ENCODE peak calls at places on chromosomes 1 and 21, in six cellular contexts. One of them, this sample, is unnamed.

GRCh38 chr1:34806396-34806795 is 13.6 kb downstream of the GJA4 start:
- DNase-seq in HEK293T: no peak
- DNase-seq in HCT116: no peak
- DNase-seq in GM12878: no peak
- DNase-seq in K562: peak
- DNase-seq in H1: no peak
- DNase-seq in this sample: no peak

GRCh38 chr1:150567717-150568561 is 11.5 kb downstream of the MCL1 start:
- DNase-seq in HEK293T: peak
- DNase-seq in HCT116: no peak
- DNase-seq in GM12878: no peak
- DNase-seq in K562: peak
- DNase-seq in H1: peak
- DNase-seq in this sample: peak

GRCh38 chr1:172990598-172991215 is 60.0 kb downstream of the TNFSF18 start:
- DNase-seq in HEK293T: no peak
- DNase-seq in HCT116: no peak
- DNase-seq in GM12878: no peak
- DNase-seq in K562: no peak
- DNase-seq in H1: no peak
- DNase-seq in this sample: no peak

GRCh38 chr1:204130989-204131892 is 20.6 kb downstream of the ETNK2 start:
- DNase-seq in HEK293T: no peak
- DNase-seq in HCT116: peak
- DNase-seq in GM12878: no peak
- DNase-seq in K562: no peak
- DNase-seq in H1: no peak
- DNase-seq in this sample: no peak

GRCh38 chr1:225554216-225554812 is 98.6 kb downstream of the ENAH start:
- DNase-seq in HEK293T: peak
- DNase-seq in HCT116: peak
- DNase-seq in GM12878: no peak
- DNase-seq in K562: peak
- DNase-seq in H1: no peak
- DNase-seq in this sample: no peak

GRCh38 chr21:16040601-16041000 is 310.8 kb downstream of the USP25 start:
- DNase-seq in HEK293T: no peak
- DNase-seq in HCT116: no peak
- DNase-seq in GM12878: no peak
- DNase-seq in K562: no peak
- DNase-seq in H1: no peak
- DNase-seq in this sample: no peak

GRCh38 chr1:208178091-208178529 is 66.1 kb downstream of the PLXNA2 start:
- DNase-seq in HEK293T: no peak
- DNase-seq in HCT116: no peak
- DNase-seq in GM12878: no peak
- DNase-seq in K562: no peak
- DNase-seq in H1: no peak
- DNase-seq in this sample: no peak

GRCh38 chr1:51956528-51957509 is 33.7 kb downstream of the RAB3B start:
- DNase-seq in HEK293T: no peak
- DNase-seq in HCT116: peak
- DNase-seq in GM12878: no peak
- DNase-seq in K562: no peak
- DNase-seq in H1: no peak
- DNase-seq in this sample: peak

GRCh38 chr1:32651461-32652073 is 559 bp downstream of the RBBP4 start:
- DNase-seq in HEK293T: no peak
- DNase-seq in HCT116: peak
- DNase-seq in GM12878: no peak
- DNase-seq in K562: no peak
- DNase-seq in H1: no peak
- DNase-seq in this sample: no peak

GRCh38 chr1:84944767-84945486 is 51.9 kb upstream of the LPAR3 start:
- DNase-seq in HEK293T: peak
- DNase-seq in HCT116: peak
- DNase-seq in GM12878: peak
- DNase-seq in K562: peak
- DNase-seq in H1: no peak
- DNase-seq in this sample: peak

GRCh38 chr1:236282159-236282716 is 480 bp upstream of the ERO1B start:
- DNase-seq in HEK293T: no peak
- DNase-seq in HCT116: no peak
- DNase-seq in GM12878: no peak
- DNase-seq in K562: no peak
- DNase-seq in H1: no peak
- DNase-seq in this sample: no peak

GRCh38 chr21:38879912-38880577 is 74.3 kb downstream of the ETS2 start:
- DNase-seq in HEK293T: no peak
- DNase-seq in HCT116: no peak
- DNase-seq in GM12878: no peak
- DNase-seq in K562: no peak
- DNase-seq in H1: no peak
- DNase-seq in this sample: no peak

GRCh38 chr21:38878394-38879179 is 72.9 kb downstream of the ETS2 start:
- DNase-seq in HEK293T: no peak
- DNase-seq in HCT116: no peak
- DNase-seq in GM12878: no peak
- DNase-seq in K562: no peak
- DNase-seq in H1: no peak
- DNase-seq in this sample: no peak

GRCh38 chr21:38881041-38881570 is 75.4 kb downstream of the ETS2 start:
- DNase-seq in HEK293T: no peak
- DNase-seq in HCT116: no peak
- DNase-seq in GM12878: no peak
- DNase-seq in K562: no peak
- DNase-seq in H1: no peak
- DNase-seq in this sample: no peak

GRCh38 chr21:38880578-38880966 is 74.8 kb downstream of the ETS2 start:
- DNase-seq in HEK293T: no peak
- DNase-seq in HCT116: no peak
- DNase-seq in GM12878: no peak
- DNase-seq in K562: no peak
- DNase-seq in H1: no peak
- DNase-seq in this sample: no peak

DNA sequence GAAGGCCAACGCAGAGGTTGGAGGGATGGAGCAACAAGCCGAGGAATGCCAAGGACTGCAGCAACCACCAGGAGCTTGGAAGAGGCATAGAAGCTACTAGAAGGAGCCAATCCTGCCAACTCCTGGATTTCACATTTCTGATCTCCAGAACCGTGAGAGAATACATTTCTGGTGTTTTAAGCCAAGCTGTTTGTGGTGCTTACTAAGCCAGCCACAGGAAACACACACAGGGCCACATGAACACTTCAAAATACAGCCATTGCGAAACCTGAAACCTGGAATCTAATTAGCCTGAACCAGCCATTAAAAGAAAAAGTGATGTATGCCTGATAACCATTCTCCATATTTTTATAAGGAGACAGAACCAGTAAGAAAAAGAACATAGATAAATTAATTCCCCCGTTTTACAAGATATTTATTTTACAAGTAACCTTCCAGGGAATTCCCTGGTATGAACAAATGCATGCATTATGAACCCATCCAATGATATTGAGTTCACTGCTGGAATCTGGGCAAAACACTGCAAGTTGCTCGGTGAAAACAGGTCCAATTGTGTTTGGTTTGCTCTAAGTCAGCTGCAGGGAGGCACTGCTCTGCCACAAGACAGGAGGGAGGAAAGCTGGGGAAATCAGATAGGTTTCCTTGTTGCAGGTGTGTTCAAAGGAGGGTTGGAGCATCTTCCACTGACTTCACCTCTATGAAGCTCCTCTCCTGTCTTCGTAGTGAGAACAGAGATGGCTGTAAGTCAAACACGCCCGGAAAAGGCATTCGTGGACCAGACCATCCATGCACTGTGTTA is 70.2 kb downstream of the ETS2 start:
- DNase-seq in HEK293T: no peak
- DNase-seq in HCT116: no peak
- DNase-seq in GM12878: no peak
- DNase-seq in K562: no peak
- DNase-seq in H1: no peak
- DNase-seq in this sample: no peak
- TF ChIP-seq SP1 in HEK293T: no peak
- TF ChIP-seq SP1 in HCT116: no peak
- TF ChIP-seq SP1 in GM12878: no peak
- TF ChIP-seq SP1 in K562: no peak
- TF ChIP-seq SP1 in H1: no peak
- TF ChIP-seq SP1 in this sample: no peak

GRCh38 chr1:220005489-220005888 is 40.8 kb downstream of the EPRS1 start:
- DNase-seq in HEK293T: no peak
- DNase-seq in HCT116: no peak
- DNase-seq in GM12878: no peak
- DNase-seq in K562: no peak
- DNase-seq in H1: no peak
- DNase-seq in this sample: no peak

GRCh38 chr1:220003585-220004299 is 42.6 kb downstream of the EPRS1 start:
- DNase-seq in HEK293T: no peak
- DNase-seq in HCT116: no peak
- DNase-seq in GM12878: no peak
- DNase-seq in K562: no peak
- DNase-seq in H1: no peak
- DNase-seq in this sample: no peak

GRCh38 chr1:220003015-220003414 is 43.3 kb downstream of the EPRS1 start:
- DNase-seq in HEK293T: no peak
- DNase-seq in HCT116: no peak
- DNase-seq in GM12878: no peak
- DNase-seq in K562: no peak
- DNase-seq in H1: no peak
- DNase-seq in this sample: no peak

GRCh38 chr1:220011620-220012019 is 34.7 kb downstream of the EPRS1 start:
- DNase-seq in HEK293T: no peak
- DNase-seq in HCT116: no peak
- DNase-seq in GM12878: no peak
- DNase-seq in K562: no peak
- DNase-seq in H1: no peak
- DNase-seq in this sample: no peak

GRCh38 chr1:220007438-220007837 is 38.9 kb downstream of the EPRS1 start:
- DNase-seq in HEK293T: no peak
- DNase-seq in HCT116: no peak
- DNase-seq in GM12878: no peak
- DNase-seq in K562: no peak
- DNase-seq in H1: no peak
- DNase-seq in this sample: no peak
- TF ChIP-seq SP1 in HEK293T: no peak
- TF ChIP-seq SP1 in HCT116: no peak
- TF ChIP-seq SP1 in GM12878: no peak
- TF ChIP-seq SP1 in K562: no peak
- TF ChIP-seq SP1 in H1: no peak
- TF ChIP-seq SP1 in this sample: no peak

GRCh38 chr1:54967372-54967771 is 13.1 kb upstream of the TMEM61 start:
- DNase-seq in HEK293T: no peak
- DNase-seq in HCT116: no peak
- DNase-seq in GM12878: no peak
- DNase-seq in K562: no peak
- DNase-seq in H1: no peak
- DNase-seq in this sample: no peak
- TF ChIP-seq SP1 in HEK293T: no peak
- TF ChIP-seq SP1 in HCT116: no peak
- TF ChIP-seq SP1 in GM12878: no peak
- TF ChIP-seq SP1 in K562: no peak
- TF ChIP-seq SP1 in H1: no peak
- TF ChIP-seq SP1 in this sample: no peak

GRCh38 chr1:244226440-244226839 is 175.4 kb downstream of the ZBTB18 start:
- DNase-seq in HEK293T: no peak
- DNase-seq in HCT116: no peak
- DNase-seq in GM12878: no peak
- DNase-seq in K562: no peak
- DNase-seq in H1: no peak
- DNase-seq in this sample: no peak
- TF ChIP-seq SP1 in HEK293T: no peak
- TF ChIP-seq SP1 in HCT116: no peak
- TF ChIP-seq SP1 in GM12878: no peak
- TF ChIP-seq SP1 in K562: no peak
- TF ChIP-seq SP1 in H1: no peak
- TF ChIP-seq SP1 in this sample: no peak

This sample was measured in WTC11.